ENCODE peak calls at places on chromosomes 1 and 21, in six cellular contexts. One of them, this sample, is unnamed.

GRCh38 chr1:32246888-32247273 is at the start of gene FAM167B:
- DNase-seq in GM12864: no peak
- DNase-seq in A673: no peak
- DNase-seq in NCI-H460: no peak
- DNase-seq in MCF 10A: peak
- DNase-seq in endodermal cell: no peak
- DNase-seq in this sample: peak

GRCh38 chr1:103177146-103177850 is 69.0 kb upstream of the COL11A1 start:
- DNase-seq in GM12864: no peak
- DNase-seq in MCF 10A: no peak
- DNase-seq in NCI-H460: no peak
- DNase-seq in A673: no peak
- DNase-seq in endodermal cell: no peak
- DNase-seq in this sample: no peak

GRCh38 chr1:44862829-44863406 is 19.9 kb upstream of the PTCH2 start:
- DNase-seq in GM12864: no peak
- DNase-seq in MCF 10A: peak
- DNase-seq in NCI-H460: no peak
- DNase-seq in endodermal cell: no peak
- DNase-seq in A673: no peak
- DNase-seq in this sample: peak

GRCh38 chr1:55477953-55478352 is 262.8 kb upstream of the USP24 start:
- DNase-seq in GM12864: no peak
- DNase-seq in endodermal cell: no peak
- DNase-seq in NCI-H460: no peak
- DNase-seq in MCF 10A: no peak
- DNase-seq in A673: no peak
- DNase-seq in this sample: no peak

GRCh38 chr1:65459397-65459768 is 38.9 kb downstream of the LEPR start:
- DNase-seq in GM12864: no peak
- DNase-seq in NCI-H460: peak
- DNase-seq in endodermal cell: peak
- DNase-seq in MCF 10A: peak
- DNase-seq in A673: peak
- DNase-seq in this sample: peak

GRCh38 chr1:162062542-162063015 is 6.9 kb upstream of the NOS1AP start:
- DNase-seq in endodermal cell: no peak
- DNase-seq in MCF 10A: no peak
- DNase-seq in NCI-H460: no peak
- DNase-seq in GM12864: no peak
- DNase-seq in A673: peak
- DNase-seq in this sample: no peak

GRCh38 chr1:238552271-238552670 is 661.5 kb upstream of the ZP4 start:
- DNase-seq in A673: no peak
- DNase-seq in MCF 10A: no peak
- DNase-seq in NCI-H460: no peak
- DNase-seq in endodermal cell: no peak
- DNase-seq in GM12864: no peak
- DNase-seq in this sample: no peak

GRCh38 chr1:167301355-167301754 is 80.7 kb downstream of the POU2F1 start:
- DNase-seq in endodermal cell: no peak
- DNase-seq in A673: no peak
- DNase-seq in NCI-H460: no peak
- DNase-seq in GM12864: no peak
- DNase-seq in MCF 10A: no peak
- DNase-seq in this sample: no peak

GRCh38 chr1:234069760-234070159 is 165.3 kb downstream of the SLC35F3 start:
- DNase-seq in endodermal cell: peak
- DNase-seq in MCF 10A: peak
- DNase-seq in NCI-H460: no peak
- DNase-seq in A673: peak
- DNase-seq in GM12864: no peak
- DNase-seq in this sample: peak

GRCh38 chr21:16102113-16102512 is 372.3 kb downstream of the USP25 start:
- DNase-seq in endodermal cell: no peak
- DNase-seq in A673: no peak
- DNase-seq in MCF 10A: no peak
- DNase-seq in NCI-H460: no peak
- DNase-seq in GM12864: no peak
- DNase-seq in this sample: no peak

GRCh38 chr21:38349111-38349746 is 92.4 kb downstream of the KCNJ15 start:
- DNase-seq in GM12864: no peak
- DNase-seq in MCF 10A: no peak
- DNase-seq in A673: no peak
- DNase-seq in endodermal cell: peak
- DNase-seq in NCI-H460: no peak
- DNase-seq in this sample: peak

GRCh38 chr1:212618466-212619210 is 10.1 kb downstream of the ATF3 start:
- DNase-seq in NCI-H460: no peak
- DNase-seq in A673: peak
- DNase-seq in endodermal cell: no peak
- DNase-seq in GM12864: no peak
- DNase-seq in MCF 10A: no peak
- DNase-seq in this sample: peak

GRCh38 chr1:52306227-52307006 is 59.6 kb downstream of the CC2D1B start:
- DNase-seq in endodermal cell: peak
- DNase-seq in A673: no peak
- DNase-seq in MCF 10A: no peak
- DNase-seq in NCI-H460: no peak
- DNase-seq in GM12864: no peak
- DNase-seq in this sample: no peak

GRCh38 chr1:156993426-156994147 is 52.0 kb downstream of the ARHGEF11 start:
- DNase-seq in NCI-H460: no peak
- DNase-seq in endodermal cell: no peak
- DNase-seq in A673: no peak
- DNase-seq in MCF 10A: no peak
- DNase-seq in GM12864: no peak
- DNase-seq in this sample: peak

GRCh38 chr21:37365657-37366487 is 701 bp upstream of the DYRK1A start:
- DNase-seq in MCF 10A: peak
- DNase-seq in A673: no peak
- DNase-seq in endodermal cell: peak
- DNase-seq in GM12864: no peak
- DNase-seq in NCI-H460: peak
- DNase-seq in this sample: peak

GRCh38 chr1:221741364-221741970 is 422 bp downstream of the DUSP10 start:
- DNase-seq in A673: no peak
- DNase-seq in NCI-H460: peak
- DNase-seq in endodermal cell: peak
- DNase-seq in MCF 10A: no peak
- DNase-seq in GM12864: no peak
- DNase-seq in this sample: peak

This sample was measured in bronchial epithelial cell.